ENCODE peak calls at places on chromosomes 12 and 14, in five cellular contexts. One of them, this sample, is unnamed.

GRCh38 chr12:58750484-58750883 is 169.8 kb downstream of the LRIG3 start:
- DNase-seq in Calu3: no peak
- DNase-seq in EL: peak
- DNase-seq in hepatic stellate cell: peak
- DNase-seq in suprapubic skin: no peak
- DNase-seq in this sample: peak

GRCh38 chr12:101707131-101707782 is 9.8 kb downstream of the CHPT1 start:
- DNase-seq in Calu3: no peak
- DNase-seq in EL: no peak
- DNase-seq in hepatic stellate cell: no peak
- DNase-seq in suprapubic skin: no peak
- DNase-seq in this sample: peak

GRCh38 chr14:65206448-65207096 is 104.3 kb upstream of the MAX start:
- DNase-seq in Calu3: no peak
- DNase-seq in EL: peak
- DNase-seq in hepatic stellate cell: peak
- DNase-seq in suprapubic skin: no peak
- DNase-seq in this sample: peak

GRCh38 chr14:105600939-105601359 is 74.6 kb downstream of the TMEM121 start:
- DNase-seq in Calu3: no peak
- DNase-seq in EL: no peak
- DNase-seq in hepatic stellate cell: no peak
- DNase-seq in suprapubic skin: no peak
- DNase-seq in this sample: no peak

GRCh38 chr12:106445981-106446380 is 88.4 kb downstream of the POLR3B start:
- DNase-seq in Calu3: no peak
- DNase-seq in EL: no peak
- DNase-seq in hepatic stellate cell: no peak
- DNase-seq in suprapubic skin: no peak
- DNase-seq in this sample: no peak

GRCh38 chr12:18158774-18159557 is 69.0 kb upstream of the RERGL start:
- DNase-seq in Calu3: no peak
- DNase-seq in EL: peak
- DNase-seq in hepatic stellate cell: no peak
- DNase-seq in suprapubic skin: no peak
- DNase-seq in this sample: peak

GRCh38 chr14:40847496-40847895 is 759.2 kb upstream of the LRFN5 start:
- DNase-seq in Calu3: no peak
- DNase-seq in EL: no peak
- DNase-seq in hepatic stellate cell: no peak
- DNase-seq in suprapubic skin: no peak
- DNase-seq in this sample: no peak

GRCh38 chr12:53268009-53268636 is at the start of gene ESPL1:
- DNase-seq in Calu3: peak
- DNase-seq in EL: peak
- DNase-seq in hepatic stellate cell: peak
- DNase-seq in suprapubic skin: no peak
- DNase-seq in this sample: peak

GRCh38 chr12:103590271-103590670 is 3.2 kb downstream of the STAB2 start:
- DNase-seq in Calu3: no peak
- DNase-seq in EL: no peak
- DNase-seq in hepatic stellate cell: no peak
- DNase-seq in suprapubic skin: no peak
- DNase-seq in this sample: no peak

GRCh38 chr12:65492997-65493892 is 214.8 kb downstream of the MSRB3 start:
- DNase-seq in Calu3: no peak
- DNase-seq in EL: no peak
- DNase-seq in hepatic stellate cell: no peak
- DNase-seq in suprapubic skin: no peak
- DNase-seq in this sample: no peak

GRCh38 chr14:102593841-102594170 is 1.4 kb downstream of the RCOR1 start:
- DNase-seq in Calu3: no peak
- DNase-seq in EL: no peak
- DNase-seq in hepatic stellate cell: no peak
- DNase-seq in suprapubic skin: no peak
- DNase-seq in this sample: no peak

GRCh38 chr12:121905746-121906145 is 12.6 kb upstream of the CFAP251 start:
- DNase-seq in Calu3: no peak
- DNase-seq in EL: peak
- DNase-seq in hepatic stellate cell: no peak
- DNase-seq in suprapubic skin: no peak
- DNase-seq in this sample: peak

GRCh38 chr14:85380891-85381290 is 149.1 kb upstream of the FLRT2 start:
- DNase-seq in Calu3: no peak
- DNase-seq in EL: peak
- DNase-seq in hepatic stellate cell: no peak
- DNase-seq in suprapubic skin: no peak
- DNase-seq in this sample: no peak

GRCh38 chr12:121776190-121777098 is 17.0 kb downstream of the RHOF start:
- DNase-seq in Calu3: peak
- DNase-seq in EL: peak
- DNase-seq in hepatic stellate cell: peak
- DNase-seq in suprapubic skin: peak
- DNase-seq in this sample: peak